ENCODE peak calls at places on chromosomes 5 and 9, in nine cellular contexts. One of them, this sample, is unnamed.

GRCh38 chr9:97848582-97849237 is 4.3 kb upstream of the FOXE1 start:
- DNase-seq in kidney epithelial cell: no peak
- DNase-seq in fibroblast of mammary gland: no peak
- DNase-seq in GM23248: peak
- DNase-seq in SJSA1: no peak
- DNase-seq in lung: peak
- DNase-seq in A549: no peak
- DNase-seq in GM23338: peak
- DNase-seq in MM.1S: no peak
- DNase-seq in this sample: no peak

GRCh38 chr5:84985148-84985547 is 600.5 kb upstream of the EDIL3 start:
- DNase-seq in kidney epithelial cell: no peak
- DNase-seq in SJSA1: no peak
- DNase-seq in GM23338: no peak
- DNase-seq in fibroblast of mammary gland: no peak
- DNase-seq in GM23248: no peak
- DNase-seq in A549: no peak
- DNase-seq in MM.1S: no peak
- DNase-seq in lung: no peak
- DNase-seq in this sample: no peak

GRCh38 chr5:80935811-80936385 is 24.3 kb upstream of the RASGRF2 start:
- DNase-seq in lung: no peak
- DNase-seq in A549: no peak
- DNase-seq in MM.1S: no peak
- DNase-seq in fibroblast of mammary gland: no peak
- DNase-seq in kidney epithelial cell: no peak
- DNase-seq in GM23338: peak
- DNase-seq in GM23248: no peak
- DNase-seq in SJSA1: no peak
- DNase-seq in this sample: no peak

GRCh38 chr5:79878721-79879336 is 112.2 kb downstream of the MTX3 start:
- DNase-seq in GM23338: peak
- DNase-seq in SJSA1: no peak
- DNase-seq in lung: no peak
- DNase-seq in GM23248: peak
- DNase-seq in fibroblast of mammary gland: peak
- DNase-seq in kidney epithelial cell: no peak
- DNase-seq in A549: peak
- DNase-seq in MM.1S: no peak
- DNase-seq in this sample: no peak

GRCh38 chr9:89999534-90000370 is 394.9 kb downstream of the GADD45G start:
- DNase-seq in fibroblast of mammary gland: peak
- DNase-seq in lung: peak
- DNase-seq in MM.1S: peak
- DNase-seq in SJSA1: no peak
- DNase-seq in kidney epithelial cell: no peak
- DNase-seq in GM23338: peak
- DNase-seq in A549: peak
- DNase-seq in GM23248: peak
- DNase-seq in this sample: peak

GRCh38 chr5:88203977-88204735 is 64.5 kb downstream of the TMEM161B start:
- DNase-seq in GM23248: no peak
- DNase-seq in fibroblast of mammary gland: no peak
- DNase-seq in kidney epithelial cell: no peak
- DNase-seq in MM.1S: no peak
- DNase-seq in GM23338: peak
- DNase-seq in lung: no peak
- DNase-seq in SJSA1: no peak
- DNase-seq in A549: no peak
- DNase-seq in this sample: no peak

GRCh38 chr9:109150925-109151547 is 16.0 kb downstream of the FRRS1L start:
- DNase-seq in MM.1S: no peak
- DNase-seq in SJSA1: no peak
- DNase-seq in lung: no peak
- DNase-seq in GM23248: no peak
- DNase-seq in kidney epithelial cell: no peak
- DNase-seq in fibroblast of mammary gland: no peak
- DNase-seq in GM23338: no peak
- DNase-seq in A549: no peak
- DNase-seq in this sample: no peak

GRCh38 chr5:134053314-134053839 is 48.6 kb upstream of the VDAC1 start:
- DNase-seq in kidney epithelial cell: no peak
- DNase-seq in GM23338: peak
- DNase-seq in SJSA1: no peak
- DNase-seq in GM23248: no peak
- DNase-seq in A549: no peak
- DNase-seq in MM.1S: no peak
- DNase-seq in lung: no peak
- DNase-seq in fibroblast of mammary gland: no peak
- DNase-seq in this sample: no peak

GRCh38 chr5:169300468-169301385 is at the start of gene SLIT3:
- DNase-seq in GM23338: peak
- DNase-seq in fibroblast of mammary gland: peak
- DNase-seq in SJSA1: peak
- DNase-seq in GM23248: peak
- DNase-seq in lung: no peak
- DNase-seq in MM.1S: no peak
- DNase-seq in kidney epithelial cell: peak
- DNase-seq in A549: peak
- DNase-seq in this sample: peak

GRCh38 chr9:16385590-16386578 is 484.6 kb downstream of the BNC2 start:
- DNase-seq in lung: no peak
- DNase-seq in GM23338: no peak
- DNase-seq in A549: no peak
- DNase-seq in MM.1S: no peak
- DNase-seq in fibroblast of mammary gland: peak
- DNase-seq in kidney epithelial cell: peak
- DNase-seq in SJSA1: no peak
- DNase-seq in GM23248: peak
- DNase-seq in this sample: peak

GRCh38 chr5:12272389-12272788 is 368.1 kb upstream of the CTNND2 start:
- DNase-seq in fibroblast of mammary gland: no peak
- DNase-seq in A549: no peak
- DNase-seq in kidney epithelial cell: no peak
- DNase-seq in GM23248: no peak
- DNase-seq in GM23338: peak
- DNase-seq in lung: no peak
- DNase-seq in SJSA1: no peak
- DNase-seq in MM.1S: no peak
- DNase-seq in this sample: no peak

GRCh38 chr5:116652903-116653302 is 78.3 kb upstream of the SEMA6A start:
- DNase-seq in GM23248: no peak
- DNase-seq in SJSA1: no peak
- DNase-seq in kidney epithelial cell: no peak
- DNase-seq in A549: no peak
- DNase-seq in fibroblast of mammary gland: peak
- DNase-seq in MM.1S: no peak
- DNase-seq in GM23338: peak
- DNase-seq in lung: no peak
- DNase-seq in this sample: no peak

GRCh38 chr5:180802325-180803180 is at the start of gene MGAT1:
- DNase-seq in lung: peak
- DNase-seq in A549: peak
- DNase-seq in SJSA1: peak
- DNase-seq in GM23248: peak
- DNase-seq in MM.1S: peak
- DNase-seq in kidney epithelial cell: no peak
- DNase-seq in GM23338: peak
- DNase-seq in fibroblast of mammary gland: peak
- DNase-seq in this sample: peak

GRCh38 chr5:180799194-180799593 is 3.4 kb downstream of the MGAT1 start:
- DNase-seq in kidney epithelial cell: no peak
- DNase-seq in GM23248: no peak
- DNase-seq in fibroblast of mammary gland: no peak
- DNase-seq in GM23338: peak
- DNase-seq in lung: peak
- DNase-seq in MM.1S: no peak
- DNase-seq in A549: no peak
- DNase-seq in SJSA1: peak
- DNase-seq in this sample: no peak

GRCh38 chr5:180798193-180798592 is 4.4 kb downstream of the MGAT1 start:
- DNase-seq in fibroblast of mammary gland: no peak
- DNase-seq in MM.1S: no peak
- DNase-seq in GM23248: no peak
- DNase-seq in kidney epithelial cell: no peak
- DNase-seq in GM23338: no peak
- DNase-seq in A549: no peak
- DNase-seq in SJSA1: peak
- DNase-seq in lung: no peak
- DNase-seq in this sample: no peak

GRCh38 chr5:180801596-180802324 is 846 bp downstream of the MGAT1 start:
- DNase-seq in SJSA1: no peak
- DNase-seq in fibroblast of mammary gland: no peak
- DNase-seq in GM23338: no peak
- DNase-seq in lung: no peak
- DNase-seq in A549: no peak
- DNase-seq in MM.1S: no peak
- DNase-seq in kidney epithelial cell: no peak
- DNase-seq in GM23248: peak
- DNase-seq in this sample: no peak

GRCh38 chr5:180799902-180800801 is 2.5 kb downstream of the MGAT1 start:
- DNase-seq in SJSA1: peak
- DNase-seq in MM.1S: no peak
- DNase-seq in lung: no peak
- DNase-seq in GM23248: peak
- DNase-seq in A549: no peak
- DNase-seq in GM23338: no peak
- DNase-seq in fibroblast of mammary gland: peak
- DNase-seq in kidney epithelial cell: no peak
- DNase-seq in this sample: peak
- H3K4me3 ChIP-seq in SJSA1: no peak
- H3K4me3 ChIP-seq in MM.1S: no peak
- H3K4me3 ChIP-seq in lung: no peak
- H3K4me3 ChIP-seq in GM23248: peak
- H3K4me3 ChIP-seq in A549: no peak
- H3K4me3 ChIP-seq in GM23338: no peak
- H3K4me3 ChIP-seq in fibroblast of mammary gland: no peak
- H3K4me3 ChIP-seq in kidney epithelial cell: no peak
- H3K4me3 ChIP-seq in this sample: peak

DNA sequence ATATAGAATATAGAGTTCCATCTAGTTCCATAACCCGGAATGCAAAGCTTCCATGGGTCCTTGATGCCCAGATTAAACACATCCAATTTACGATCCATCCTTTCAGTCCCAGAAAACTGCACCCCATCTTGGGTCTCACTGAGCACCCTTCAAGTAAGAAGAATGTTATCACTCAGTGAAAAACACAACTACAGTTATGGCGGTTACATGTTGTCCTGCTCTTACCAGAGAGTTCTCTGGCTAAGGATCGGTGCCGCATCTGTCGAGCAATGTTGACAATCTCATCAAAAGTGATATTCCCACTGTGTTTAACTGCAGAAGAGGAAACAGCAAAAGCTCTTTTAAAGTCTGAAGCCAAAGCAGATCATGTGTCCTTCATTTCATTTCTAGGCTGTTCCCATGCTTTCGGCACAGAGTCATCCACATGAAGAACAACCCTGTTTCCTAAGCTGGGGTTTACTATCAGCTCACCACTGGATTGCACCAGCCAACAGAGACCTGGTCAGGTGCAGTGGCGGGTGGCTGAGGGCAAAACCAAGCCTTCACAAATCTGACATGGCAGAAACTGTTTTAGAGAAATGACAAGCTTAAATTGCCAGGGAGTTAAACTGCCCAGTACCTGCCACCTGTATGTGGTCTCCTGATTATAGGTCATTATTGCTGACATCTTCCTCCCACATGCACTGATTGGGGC is 2.9 kb downstream of the RPL12 start:
- DNase-seq in GM23248: peak
- DNase-seq in GM23338: no peak
- DNase-seq in A549: no peak
- DNase-seq in fibroblast of mammary gland: no peak
- DNase-seq in lung: no peak
- DNase-seq in kidney epithelial cell: no peak
- DNase-seq in MM.1S: no peak
- DNase-seq in SJSA1: no peak
- DNase-seq in this sample: peak
- H3K4me3 ChIP-seq in GM23248: peak
- H3K4me3 ChIP-seq in GM23338: peak
- H3K4me3 ChIP-seq in A549: peak
- H3K4me3 ChIP-seq in fibroblast of mammary gland: peak
- H3K4me3 ChIP-seq in lung: no peak
- H3K4me3 ChIP-seq in kidney epithelial cell: peak
- H3K4me3 ChIP-seq in MM.1S: no peak
- H3K4me3 ChIP-seq in SJSA1: no peak
- H3K4me3 ChIP-seq in this sample: peak

GRCh38 chr9:13790055-13790454 is 510.6 kb upstream of the MPDZ start:
- DNase-seq in MM.1S: no peak
- DNase-seq in lung: no peak
- DNase-seq in kidney epithelial cell: no peak
- DNase-seq in GM23248: no peak
- DNase-seq in GM23338: no peak
- DNase-seq in SJSA1: no peak
- DNase-seq in A549: no peak
- DNase-seq in fibroblast of mammary gland: no peak
- DNase-seq in this sample: no peak

GRCh38 chr9:13786131-13786530 is 506.6 kb upstream of the MPDZ start:
- DNase-seq in A549: no peak
- DNase-seq in lung: no peak
- DNase-seq in GM23338: no peak
- DNase-seq in kidney epithelial cell: no peak
- DNase-seq in GM23248: peak
- DNase-seq in fibroblast of mammary gland: peak
- DNase-seq in SJSA1: peak
- DNase-seq in MM.1S: no peak
- DNase-seq in this sample: peak

GRCh38 chr9:13791816-13792215 is 512.3 kb upstream of the MPDZ start:
- DNase-seq in GM23338: no peak
- DNase-seq in GM23248: no peak
- DNase-seq in lung: no peak
- DNase-seq in SJSA1: no peak
- DNase-seq in MM.1S: no peak
- DNase-seq in A549: no peak
- DNase-seq in fibroblast of mammary gland: no peak
- DNase-seq in kidney epithelial cell: no peak
- DNase-seq in this sample: no peak

GRCh38 chr9:13787234-13787833 is 507.8 kb upstream of the MPDZ start:
- DNase-seq in GM23338: no peak
- DNase-seq in SJSA1: no peak
- DNase-seq in kidney epithelial cell: no peak
- DNase-seq in A549: no peak
- DNase-seq in MM.1S: no peak
- DNase-seq in fibroblast of mammary gland: peak
- DNase-seq in GM23248: peak
- DNase-seq in lung: no peak
- DNase-seq in this sample: peak
- H3K4me3 ChIP-seq in GM23338: no peak
- H3K4me3 ChIP-seq in SJSA1: no peak
- H3K4me3 ChIP-seq in kidney epithelial cell: no peak
- H3K4me3 ChIP-seq in A549: no peak
- H3K4me3 ChIP-seq in MM.1S: no peak
- H3K4me3 ChIP-seq in fibroblast of mammary gland: peak
- H3K4me3 ChIP-seq in GM23248: peak
- H3K4me3 ChIP-seq in lung: no peak
- H3K4me3 ChIP-seq in this sample: peak

DNA sequence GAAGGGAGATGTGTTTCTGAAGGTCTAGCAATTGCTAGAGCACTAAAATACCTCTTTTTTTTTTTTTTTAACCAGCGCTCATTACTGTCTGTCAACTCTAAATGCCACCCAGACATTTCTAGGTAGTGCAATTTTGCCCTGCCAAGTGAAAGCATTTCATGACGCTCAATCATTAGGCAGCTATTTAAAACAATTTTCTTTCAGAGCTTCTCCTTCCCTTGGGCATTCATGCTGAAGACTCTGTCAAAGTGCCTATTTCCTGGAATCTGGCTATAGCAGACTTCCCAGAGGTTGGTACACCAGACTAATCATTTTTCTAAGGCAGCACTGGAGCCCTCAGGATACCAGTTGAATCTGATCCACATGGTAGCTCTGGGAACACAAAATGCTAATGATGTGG is 97.0 kb upstream of the ANKRD55 start:
- DNase-seq in GM23248: no peak
- DNase-seq in kidney epithelial cell: no peak
- DNase-seq in A549: no peak
- DNase-seq in fibroblast of mammary gland: no peak
- DNase-seq in lung: no peak
- DNase-seq in GM23338: no peak
- DNase-seq in SJSA1: no peak
- DNase-seq in MM.1S: peak
- DNase-seq in this sample: no peak
- H3K4me3 ChIP-seq in GM23248: no peak
- H3K4me3 ChIP-seq in kidney epithelial cell: no peak
- H3K4me3 ChIP-seq in A549: no peak
- H3K4me3 ChIP-seq in fibroblast of mammary gland: no peak
- H3K4me3 ChIP-seq in lung: no peak
- H3K4me3 ChIP-seq in GM23338: no peak
- H3K4me3 ChIP-seq in SJSA1: no peak
- H3K4me3 ChIP-seq in MM.1S: no peak
- H3K4me3 ChIP-seq in this sample: no peak